ENCODE peak calls at places on chromosomes 12 and 14, in four cellular contexts. D is osteoblast, T is GM04504, G is Right ventricle myocardium superior. K is an unnamed sample.

GRCh38 chr12:92369643-92370042 is 224.0 kb upstream of the BTG1 start:
- DNase-seq in D (peak), T (peak), G (no peak), K (peak)

GRCh38 chr12:7907009-7907408 is 29.0 kb downstream of the SLC2A3 start:
- DNase-seq in D (no peak), T (peak), G (no peak), K (no peak)

GRCh38 chr12:26469801-26470200 is 274.4 kb downstream of the SSPN start:
- DNase-seq in D (no peak), T (no peak), G (no peak), K (no peak)

GRCh38 chr14:103315941-103316340 is 18.1 kb upstream of the EIF5 start:
- DNase-seq in D (no peak), T (no peak), G (no peak), K (no peak)

GRCh38 chr12:39619660-39620433 is at the start of gene ABCD2:
- DNase-seq in D (peak), T (peak), G (peak), K (peak)

GRCh38 chr14:24308342-24309124 is 756 bp upstream of the CIDEB start:
- DNase-seq in D (peak), T (no peak), G (no peak), K (no peak)

GRCh38 chr14:23009939-23010718 is at the start of gene C14orf93:
- DNase-seq in D (peak), T (no peak), G (peak), K (peak)

GRCh38 chr12:64007853-64008252 is 163.4 kb downstream of the SRGAP1 start:
- DNase-seq in D (no peak), T (no peak), G (no peak), K (no peak)

GRCh38 chr12:52713960-52714886 is 10.9 kb upstream of the KRT77 start:
- DNase-seq in D (no peak), T (no peak), G (no peak), K (no peak)

GRCh38 chr14:34693228-34693939 is 21.0 kb downstream of the CFL2 start:
- DNase-seq in D (no peak), T (no peak), G (no peak), K (no peak)

GRCh38 chr12:18849080-18849479 is 111.2 kb downstream of the CAPZA3 start:
- DNase-seq in D (no peak), T (no peak), G (no peak), K (peak)

GRCh38 chr14:68523994-68524725 is 268.7 kb downstream of the ZFP36L1 start:
- DNase-seq in D (no peak), T (peak), G (no peak), K (no peak)

GRCh38 chr14:95095991-95096390 is 61.3 kb downstream of the DICER1 start:
- DNase-seq in D (no peak), T (no peak), G (no peak), K (no peak)

GRCh38 chr14:75363570-75364227 is 64.1 kb upstream of the JDP2 start:
- DNase-seq in D (no peak), T (no peak), G (no peak), K (no peak)

GRCh38 chr14:104799657-104800599 is 973 bp upstream of the ZBTB42 start:
- DNase-seq in D (peak), T (no peak), G (peak), K (no peak)

GRCh38 chr14:33404054-33404453 is 465.4 kb downstream of the NPAS3 start:
- DNase-seq in D (no peak), T (peak), G (no peak), K (peak)

K was measured in foreskin keratinocyte.